ENCODE peak calls at places on chromosomes 16 and 17, in six cellular contexts. Q is vagina, P is esophagus squamous epithelium, H is K562, L is NB4, T is adrenal gland. U is an unnamed sample.

GRCh38 chr17:4988168-4988567 is 693 bp upstream of the CAMTA2 start:
- DNase-seq in Q (peak; percentile 87), P (no peak), H (no peak), L (peak; percentile 75), T (no peak), U (no peak)

GRCh38 chr17:49987290-49987585 is 7.8 kb downstream of the DLX3 start:
- DNase-seq in Q (no peak), P (no peak), H (no peak), L (no peak), T (no peak), U (no peak)

GRCh38 chr16:51898872-51899271 is 648.1 kb downstream of the TOX3 start:
- DNase-seq in Q (no peak), P (no peak), H (no peak), L (no peak), T (no peak), U (no peak)

GRCh38 chr16:10240854-10241613 is 58.8 kb upstream of the GRIN2A start:
- DNase-seq in Q (no peak), P (no peak), H (peak; percentile 29), L (no peak), T (no peak), U (no peak)

GRCh38 chr17:75090871-75091854 is 3.4 kb downstream of the SLC16A5 start:
- DNase-seq in Q (no peak), P (no peak), H (peak; percentile 56), L (no peak), T (peak; percentile 55), U (no peak)

GRCh38 chr17:7932483-7932891 is 481 bp downstream of the CNTROB start:
- DNase-seq in Q (no peak), P (no peak), H (peak; percentile 47), L (peak; percentile 44), T (peak; percentile 32), U (peak; percentile 49)

GRCh38 chr17:80176757-80177156 is 6.9 kb downstream of the CARD14 start:
- DNase-seq in Q (no peak), P (no peak), H (no peak), L (no peak), T (no peak), U (no peak)

GRCh38 chr17:3582921-3583320 is 25.3 kb upstream of the TRPV3 start:
- DNase-seq in Q (no peak), P (no peak), H (no peak), L (no peak), T (no peak), U (no peak)

GRCh38 chr17:17351901-17352781 is 49.0 kb downstream of the NT5M start:
- DNase-seq in Q (no peak), P (no peak), H (peak; percentile 81), L (peak; percentile 90), T (peak; percentile 32), U (peak; percentile 62)

GRCh38 chr16:2968368-2968737 is 795 bp upstream of the PAQR4 start:
- DNase-seq in Q (no peak), P (no peak), H (peak; percentile 54), L (no peak), T (no peak), U (no peak)

GRCh38 chr17:77496831-77497577 is 356.2 kb downstream of the SEC14L1 start:
- DNase-seq in Q (no peak), P (no peak), H (no peak), L (no peak), T (no peak), U (no peak)

GRCh38 chr16:79542196-79542859 is 58.2 kb downstream of the MAF start:
- DNase-seq in Q (no peak), P (no peak), H (no peak), L (no peak), T (peak; percentile 64), U (no peak)

GRCh38 chr17:1899403-1900000 is 69.7 kb downstream of the RPA1 start:
- DNase-seq in Q (no peak), P (no peak), H (no peak), L (no peak), T (no peak), U (no peak)

GRCh38 chr17:80124351-80124981 is 22.5 kb downstream of the EIF4A3 start:
- DNase-seq in Q (no peak), P (no peak), H (no peak), L (no peak), T (peak; percentile 6), U (no peak)

GRCh38 chr17:5500804-5501391 is 14.5 kb downstream of the MIS12 start:
- DNase-seq in Q (peak; percentile 91), P (no peak), H (no peak), L (peak; percentile 76), T (peak; percentile 70), U (peak; percentile 44)

DNA sequence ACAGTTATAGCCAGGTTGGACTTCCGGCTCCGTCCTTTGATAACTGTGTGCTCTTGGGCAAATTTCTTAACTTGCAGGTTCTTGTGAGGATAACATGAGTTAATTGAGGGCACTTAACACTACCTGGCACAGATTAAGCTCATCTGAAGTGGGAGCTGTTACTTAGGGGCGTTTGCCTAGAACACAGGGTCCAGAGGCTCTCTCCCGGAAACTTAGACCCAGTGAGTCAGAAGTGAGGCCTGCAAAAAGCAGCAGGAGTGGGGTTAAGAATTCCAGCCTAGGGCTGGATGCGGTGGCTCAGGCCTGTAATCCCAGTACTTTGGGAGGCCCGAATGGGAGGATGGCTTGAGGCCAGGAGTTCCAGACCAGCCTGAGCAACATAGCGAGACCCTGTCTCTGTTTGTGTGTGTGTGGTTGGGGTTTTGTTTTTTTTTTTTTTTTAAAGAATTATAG is 1.4 kb downstream of the MVP start:
- DNase-seq in Q (no peak), P (no peak), H (no peak), L (no peak), T (peak; percentile 56), U (no peak)
- TF ChIP-seq POLR2A in Q (no peak), P (no peak), H (no peak), L (no peak), T (peak; percentile 4), U (no peak)

GRCh38 chr16:87658564-87659225 is 56.4 kb downstream of the JPH3 start:
- DNase-seq in Q (no peak), P (no peak), H (no peak), L (no peak), T (no peak), U (no peak)

GRCh38 chr16:87664792-87665191 is 62.5 kb downstream of the JPH3 start:
- DNase-seq in Q (no peak), P (no peak), H (no peak), L (no peak), T (no peak), U (no peak)

GRCh38 chr16:87665193-87665592 is 62.9 kb downstream of the JPH3 start:
- DNase-seq in Q (no peak), P (no peak), H (no peak), L (no peak), T (no peak), U (no peak)

GRCh38 chr16:87661561-87661960 is 59.3 kb downstream of the JPH3 start:
- DNase-seq in Q (no peak), P (no peak), H (peak; percentile 75), L (peak; percentile 96), T (peak; percentile 31), U (no peak)

GRCh38 chr16:87662254-87663204 is 60.2 kb downstream of the JPH3 start:
- DNase-seq in Q (no peak), P (no peak), H (no peak), L (no peak), T (no peak), U (no peak)
- TF ChIP-seq POLR2A in Q (no peak), P (no peak), H (no peak), L (no peak), T (no peak), U (no peak)

DNA sequence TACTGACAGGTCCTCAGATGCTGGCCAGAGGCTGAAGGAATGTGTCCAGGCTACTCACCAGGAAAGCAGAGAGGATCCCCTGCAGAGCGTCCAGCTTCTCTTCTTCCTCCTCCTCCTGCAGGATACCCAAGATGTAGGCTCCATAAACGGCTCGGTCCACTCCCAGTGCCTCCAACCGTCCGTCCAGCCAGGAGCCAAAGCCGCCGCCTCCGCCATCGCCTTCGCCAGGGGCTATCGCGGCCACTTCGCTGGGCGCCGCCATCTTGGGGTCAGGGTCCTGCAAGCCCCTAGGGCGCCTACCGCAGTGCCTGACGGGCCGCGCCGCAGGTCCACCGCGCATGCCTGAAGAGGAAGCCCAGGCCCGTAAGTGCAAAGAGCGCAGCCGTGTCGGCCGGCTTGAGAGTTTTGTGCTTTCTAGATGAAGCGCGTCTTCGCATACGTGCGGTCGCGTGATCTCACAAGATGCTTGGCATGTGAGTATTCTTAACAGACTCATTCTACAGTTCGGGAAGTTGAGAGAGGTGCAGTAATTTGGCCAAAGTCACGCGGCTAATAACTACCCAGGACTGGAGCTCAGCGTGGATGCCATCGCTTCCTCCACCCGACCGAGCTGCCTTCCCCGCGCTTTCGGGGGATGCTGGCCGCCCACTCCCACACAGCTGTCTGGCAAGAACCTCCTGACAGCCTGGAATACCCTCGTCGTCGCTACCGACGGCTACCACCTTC is at the start of gene CCDC43:
- DNase-seq in Q (peak; percentile 89), P (peak; percentile 37), H (peak; percentile 94), L (peak; percentile 94), T (peak; percentile 91), U (peak; percentile 83)
- TF ChIP-seq POLR2A in Q (peak; percentile 24), P (peak; percentile 55), H (peak; percentile 92), L (peak; percentile 94), T (peak; percentile 64), U (no peak)

DNA sequence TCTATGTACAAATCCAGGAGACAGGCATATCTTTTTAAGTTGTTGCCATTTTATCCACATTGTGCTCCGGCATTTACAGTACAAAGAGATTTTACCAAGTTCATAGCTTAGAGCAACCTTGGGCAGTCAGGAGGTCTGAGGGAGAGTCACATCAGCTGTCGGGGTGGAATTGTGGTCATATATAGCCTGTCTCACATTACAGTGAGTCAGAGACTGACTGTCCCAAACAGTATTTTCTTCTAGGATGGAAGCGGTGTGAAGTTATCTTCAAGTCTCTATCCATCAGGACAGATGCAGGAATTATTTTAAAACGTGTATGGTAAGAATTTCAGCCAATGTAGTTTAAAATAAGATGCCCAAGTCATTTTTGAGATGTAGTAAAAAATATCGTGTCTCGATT is 53.0 kb downstream of the GPRC5B start:
- DNase-seq in Q (no peak), P (no peak), H (no peak), L (no peak), T (peak; percentile 74), U (peak; percentile 45)
- TF ChIP-seq POLR2A in Q (no peak), P (no peak), H (no peak), L (no peak), T (peak; percentile 33), U (no peak)

GRCh38 chr16:9109255-9109654 is 17.8 kb downstream of the HAPSTR1 start:
- DNase-seq in Q (no peak), P (no peak), H (no peak), L (no peak), T (no peak), U (no peak)
- TF ChIP-seq POLR2A in Q (no peak), P (no peak), H (peak; percentile 20), L (no peak), T (no peak), U (no peak)

GRCh38 chr17:76452646-76453430 is at the start of gene UBE2O:
- DNase-seq in Q (no peak), P (peak; percentile 54), H (peak; percentile 95), L (peak; percentile 92), T (peak; percentile 80), U (peak; percentile 88)
- TF ChIP-seq POLR2A in Q (peak; percentile 41), P (peak; percentile 64), H (no peak), L (peak; percentile 66), T (peak; percentile 59), U (peak; percentile 72)